ENCODE peak calls at places on chromosomes 1 and 21, in six cellular contexts. T is SJSA1, W is Caco-2, L is body of pancreas, C is left ventricle myocardium inferior, A is GM06990. S is an unnamed sample. For H3K36me3, the result is how much of the 10 kb centered on the place peaks cover.

GRCh38 chr1:161121838-161122237 is 3.9 kb downstream of the NIT1 start:
- DNase-seq in C (no peak), W (no peak), T (no peak), A (no peak), L (no peak), S (no peak)

GRCh38 chr1:47661065-47661464 is 223.2 kb downstream of the FOXD2 start:
- DNase-seq in L (no peak), T (peak), A (no peak), W (no peak), C (no peak), S (no peak)

GRCh38 chr1:212498243-212498642 is 65.5 kb downstream of the NENF start:
- DNase-seq in T (no peak), W (no peak), C (no peak), L (no peak), A (no peak), S (no peak)

GRCh38 chr1:239985044-239985443 is 106.6 kb upstream of the FMN2 start:
- DNase-seq in C (no peak), T (no peak), A (no peak), W (no peak), L (no peak), S (no peak)

GRCh38 chr1:34918609-34919561 is 10.6 kb downstream of the DLGAP3 start:
- DNase-seq in C (no peak), T (peak), L (no peak), A (peak), W (no peak), S (no peak)

GRCh38 chr1:83418558-83418957 is 580.4 kb downstream of the TTLL7 start:
- DNase-seq in A (no peak), W (no peak), T (no peak), L (no peak), C (no peak), S (no peak)

GRCh38 chr1:111535256-111536191 is 32.1 kb upstream of the ADORA3 start:
- DNase-seq in L (no peak), A (no peak), W (no peak), T (no peak), C (no peak), S (no peak)

GRCh38 chr1:184590163-184590750 is 164.4 kb downstream of the EDEM3 start:
- DNase-seq in W (peak), T (no peak), C (no peak), L (peak), A (no peak), S (no peak)

GRCh38 chr21:23217597-23217996 is 2219.4 kb downstream of the NCAM2 start:
- DNase-seq in L (no peak), A (no peak), C (no peak), W (no peak), T (no peak), S (no peak)

GRCh38 chr1:169468982-169469381 is 16.8 kb downstream of the SLC19A2 start:
- DNase-seq in L (no peak), C (no peak), T (no peak), W (no peak), A (no peak), S (no peak)

GRCh38 chr1:28190996-28191645 is 14.6 kb upstream of the PTAFR start:
- DNase-seq in A (no peak), W (no peak), L (no peak), T (no peak), C (no peak), S (no peak)

GRCh38 chr1:209805875-209806760 is at the start of gene IRF6:
- DNase-seq in A (peak), T (no peak), W (peak), L (peak), C (peak), S (peak)

GRCh38 chr1:25813734-25814471 is 5.9 kb upstream of the MTFR1L start:
- DNase-seq in L (no peak), A (no peak), C (no peak), T (no peak), W (no peak), S (no peak)
- H3K36me3 ChIP-seq in L (under half), A (under half), C (half or more), T (half or more), W (under half), S (under half)

DNA sequence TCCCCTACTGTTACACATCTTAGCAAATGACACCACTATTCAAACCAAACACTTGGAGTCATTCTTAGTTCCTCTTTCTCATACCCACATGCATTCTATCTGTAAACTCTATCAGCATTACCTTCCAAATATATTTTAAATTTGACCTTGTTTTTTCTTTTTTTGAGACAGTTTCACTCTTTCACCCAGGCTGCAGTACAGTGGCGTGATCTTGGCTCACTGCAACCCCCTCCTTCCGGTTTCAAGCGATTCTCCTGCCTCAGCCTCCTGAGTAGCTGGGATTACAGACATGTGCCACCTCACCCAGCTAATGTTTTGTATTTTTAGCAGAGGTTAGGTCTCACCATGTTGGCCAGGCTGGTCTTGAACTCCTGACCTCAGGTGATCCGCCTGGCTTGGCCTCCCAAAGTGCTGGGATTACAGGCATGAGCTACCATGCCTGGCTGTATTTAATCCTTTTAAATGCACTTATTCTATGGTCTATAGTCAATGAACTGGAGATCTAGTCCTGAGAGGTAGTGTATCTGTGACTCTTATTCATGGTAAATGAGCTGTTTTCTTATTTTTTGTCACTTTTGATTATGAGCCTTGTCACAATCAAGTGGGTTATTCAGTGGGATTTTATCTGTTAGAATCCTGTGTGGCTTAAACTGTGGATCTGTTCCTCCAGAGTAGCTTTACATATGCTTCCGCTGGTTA is 73.1 kb downstream of the GATAD2B start:
- DNase-seq in T (no peak), A (peak), W (no peak), C (no peak), L (no peak), S (no peak)
- H3K36me3 ChIP-seq in T (under half), A (under half), W (under half), C (under half), L (under half), S (under half)

GRCh38 chr1:150688786-150689185 is 8.2 kb downstream of the GOLPH3L start:
- DNase-seq in T (no peak), L (no peak), C (no peak), A (no peak), W (no peak), S (no peak)
- H3K36me3 ChIP-seq in T (under half), L (under half), C (half or more), A (under half), W (under half), S (under half)

DNA sequence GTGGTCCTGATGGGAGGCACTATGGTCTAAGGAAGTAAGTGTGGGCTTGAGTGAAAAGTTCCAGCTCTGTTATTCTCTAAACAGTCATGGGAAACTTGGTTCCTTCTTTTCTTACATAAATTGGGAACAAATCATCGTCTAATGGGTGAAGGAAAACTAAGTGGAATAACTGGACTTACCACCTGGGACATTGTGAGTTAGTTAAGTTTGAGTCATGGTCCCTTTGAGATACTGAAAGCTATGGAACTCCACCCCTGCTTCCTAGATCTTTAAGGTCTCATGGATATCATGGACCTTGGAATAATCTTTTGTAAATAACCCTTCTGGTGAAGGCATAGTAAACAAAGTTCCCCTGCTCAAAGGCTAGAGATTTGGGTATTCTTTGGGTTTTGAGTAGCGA is 16.1 kb upstream of the TXLNA start:
- DNase-seq in T (no peak), A (no peak), C (no peak), W (no peak), L (no peak), S (no peak)
- H3K36me3 ChIP-seq in T (half or more), A (under half), C (half or more), W (under half), L (under half), S (half or more)

DNA sequence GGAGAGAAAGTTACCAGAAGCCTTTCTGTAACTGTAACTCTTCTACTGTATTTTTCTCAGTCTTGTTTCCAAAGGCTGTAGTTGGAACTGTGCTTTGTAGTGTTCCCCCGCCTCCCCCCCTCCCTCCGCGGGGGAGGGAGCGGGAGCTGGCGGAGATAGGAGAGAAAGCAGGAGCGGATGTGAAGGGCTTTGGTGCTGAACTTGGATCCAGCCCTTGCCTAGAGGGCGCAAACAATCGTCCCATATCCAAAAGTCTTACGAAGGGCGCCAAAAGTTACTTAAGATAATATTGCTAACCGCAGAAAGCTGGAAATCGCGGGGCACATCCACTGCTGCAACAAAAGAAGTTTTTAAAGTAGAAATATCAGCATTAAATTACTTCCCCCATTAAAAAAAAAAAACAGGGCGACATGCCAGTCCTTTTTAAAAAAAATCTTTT is 2.4 kb upstream of the NFIA start:
- DNase-seq in T (peak), L (peak), W (peak), C (peak), A (no peak), S (no peak)
- H3K36me3 ChIP-seq in T (under half), L (under half), W (under half), C (under half), A (under half), S (under half)

GRCh38 chr1:204961765-204962419 is 81.1 kb upstream of the CNTN2 start:
- DNase-seq in A (no peak), L (peak), T (no peak), W (no peak), C (peak), S (no peak)

GRCh38 chr1:204960306-204960984 is 82.6 kb upstream of the CNTN2 start:
- DNase-seq in A (no peak), C (no peak), T (no peak), L (no peak), W (peak), S (no peak)

GRCh38 chr1:204959836-204960235 is 83.2 kb upstream of the CNTN2 start:
- DNase-seq in A (no peak), C (peak), L (no peak), T (no peak), W (no peak), S (no peak)

GRCh38 chr1:204959374-204959773 is 83.6 kb upstream of the CNTN2 start:
- DNase-seq in C (peak), A (no peak), L (no peak), W (peak), T (no peak), S (no peak)

GRCh38 chr1:204958325-204959307 is 84.4 kb upstream of the CNTN2 start:
- DNase-seq in A (no peak), W (no peak), T (no peak), C (no peak), L (no peak), S (no peak)
- H3K36me3 ChIP-seq in A (under half), W (under half), T (under half), C (under half), L (under half), S (under half)

GRCh38 chr1:37479255-37480124 is 5.1 kb downstream of the ZC3H12A start:
- DNase-seq in W (peak), C (peak), L (peak), A (peak), T (peak), S (peak)
- H3K36me3 ChIP-seq in W (under half), C (half or more), L (under half), A (half or more), T (half or more), S (half or more)

GRCh38 chr1:26283226-26283853 is 3.5 kb downstream of the SH3BGRL3 start:
- DNase-seq in C (no peak), W (no peak), T (no peak), A (no peak), L (no peak), S (no peak)
- H3K36me3 ChIP-seq in C (under half), W (under half), T (under half), A (under half), L (under half), S (under half)

DNA sequence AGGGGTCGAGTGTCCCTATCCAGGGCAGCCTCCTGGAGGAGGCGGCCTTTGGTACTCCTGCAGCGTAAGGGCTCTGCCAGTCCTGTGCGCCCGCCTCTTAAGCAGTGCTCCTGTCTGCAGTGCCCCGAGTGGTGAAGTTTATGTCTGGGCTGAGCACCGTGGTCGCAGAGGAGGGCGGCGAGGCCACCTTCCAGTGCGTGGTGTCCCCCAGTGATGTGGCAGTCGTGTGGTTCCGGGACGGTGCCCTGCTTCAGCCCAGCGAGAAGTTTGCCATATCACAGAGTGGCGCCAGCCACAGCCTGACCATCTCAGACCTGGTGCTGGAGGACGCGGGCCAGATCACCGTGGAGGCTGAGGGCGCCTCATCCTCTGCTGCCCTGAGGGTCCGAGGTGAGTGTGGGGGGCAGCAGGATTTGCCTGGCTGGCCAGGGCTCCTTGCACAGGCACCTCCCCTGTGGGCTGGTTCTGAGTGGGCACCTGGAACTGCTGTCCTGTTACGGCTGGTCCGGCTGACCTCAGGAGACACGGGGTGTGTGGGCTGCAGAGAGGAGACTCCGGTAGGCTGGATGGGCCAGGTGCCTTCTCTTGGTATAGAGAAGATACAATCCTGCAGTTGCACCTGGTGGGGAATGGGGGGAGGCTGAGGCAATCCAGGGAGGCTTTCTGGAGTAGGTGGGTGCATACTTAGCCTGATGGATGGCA is 66.8 kb downstream of the OBSCN start:
- DNase-seq in A (no peak), W (no peak), L (no peak), C (no peak), T (peak), S (no peak)
- H3K36me3 ChIP-seq in A (under half), W (under half), L (under half), C (half or more), T (under half), S (under half)

S was measured in CD8-positive, alpha-beta memory T cell.